ENCODE peak calls at places on chromosomes 1 and 21, in seven cellular contexts. One of them, this sample, is unnamed.

GRCh38 chr1:117664314-117664713 is 58.5 kb downstream of the TENT5C start:
- DNase-seq in OCI-LY7: peak; percentile 93
- DNase-seq in uterus: no peak
- DNase-seq in lower lobe of right lung: no peak
- DNase-seq in MM.1S: peak; percentile 82
- DNase-seq in heart right ventricle: no peak
- DNase-seq in AG10803: no peak
- DNase-seq in this sample: no peak

GRCh38 chr1:241447056-241447649 is 72.4 kb downstream of the FH start:
- DNase-seq in uterus: no peak
- DNase-seq in heart right ventricle: no peak
- DNase-seq in lower lobe of right lung: no peak
- DNase-seq in AG10803: no peak
- DNase-seq in OCI-LY7: no peak
- DNase-seq in MM.1S: no peak
- DNase-seq in this sample: no peak

GRCh38 chr1:38865112-38865715 is 5.6 kb upstream of the RRAGC start:
- DNase-seq in lower lobe of right lung: no peak
- DNase-seq in heart right ventricle: no peak
- DNase-seq in MM.1S: no peak
- DNase-seq in OCI-LY7: no peak
- DNase-seq in uterus: no peak
- DNase-seq in AG10803: no peak
- DNase-seq in this sample: peak; percentile 13

GRCh38 chr1:226403522-226404034 is 4.3 kb downstream of the PARP1 start:
- DNase-seq in MM.1S: no peak
- DNase-seq in lower lobe of right lung: no peak
- DNase-seq in OCI-LY7: peak; percentile 59
- DNase-seq in AG10803: peak; percentile 15
- DNase-seq in heart right ventricle: no peak
- DNase-seq in uterus: no peak
- DNase-seq in this sample: peak; percentile 40

GRCh38 chr1:50474859-50475809 is 51.9 kb upstream of the DMRTA2 start:
- DNase-seq in uterus: no peak
- DNase-seq in AG10803: no peak
- DNase-seq in heart right ventricle: no peak
- DNase-seq in OCI-LY7: no peak
- DNase-seq in lower lobe of right lung: no peak
- DNase-seq in MM.1S: no peak
- DNase-seq in this sample: peak; percentile 28

GRCh38 chr1:19036049-19036546 is 79.6 kb upstream of the IFFO2 start:
- DNase-seq in heart right ventricle: no peak
- DNase-seq in AG10803: no peak
- DNase-seq in lower lobe of right lung: no peak
- DNase-seq in OCI-LY7: no peak
- DNase-seq in uterus: no peak
- DNase-seq in MM.1S: no peak
- DNase-seq in this sample: no peak

GRCh38 chr21:34198232-34199120 is 125.1 kb downstream of the MRPS6 start:
- DNase-seq in MM.1S: no peak
- DNase-seq in AG10803: no peak
- DNase-seq in heart right ventricle: no peak
- DNase-seq in lower lobe of right lung: no peak
- DNase-seq in uterus: no peak
- DNase-seq in OCI-LY7: peak; percentile 22
- DNase-seq in this sample: no peak

GRCh38 chr21:29192999-29193563 is 62.6 kb downstream of the MAP3K7CL start:
- DNase-seq in AG10803: peak; percentile 52
- DNase-seq in heart right ventricle: peak; percentile 15
- DNase-seq in MM.1S: no peak
- DNase-seq in lower lobe of right lung: no peak
- DNase-seq in uterus: no peak
- DNase-seq in OCI-LY7: no peak
- DNase-seq in this sample: no peak

GRCh38 chr1:172946814-172947507 is 103.8 kb downstream of the TNFSF18 start:
- DNase-seq in heart right ventricle: no peak
- DNase-seq in MM.1S: no peak
- DNase-seq in OCI-LY7: no peak
- DNase-seq in lower lobe of right lung: no peak
- DNase-seq in uterus: no peak
- DNase-seq in AG10803: peak; percentile 60
- DNase-seq in this sample: no peak

GRCh38 chr1:98003442-98003841 is 82.6 kb upstream of the DPYD start:
- DNase-seq in AG10803: no peak
- DNase-seq in OCI-LY7: no peak
- DNase-seq in heart right ventricle: no peak
- DNase-seq in uterus: no peak
- DNase-seq in MM.1S: no peak
- DNase-seq in lower lobe of right lung: no peak
- DNase-seq in this sample: no peak

GRCh38 chr1:246280551-246280950 is 226.5 kb downstream of the SMYD3 start:
- DNase-seq in OCI-LY7: no peak
- DNase-seq in heart right ventricle: no peak
- DNase-seq in MM.1S: no peak
- DNase-seq in AG10803: peak; percentile 37
- DNase-seq in lower lobe of right lung: no peak
- DNase-seq in uterus: no peak
- DNase-seq in this sample: peak; percentile 68

GRCh38 chr1:109619655-109620395 is at the start of gene AMPD2:
- DNase-seq in OCI-LY7: peak; percentile 85
- DNase-seq in heart right ventricle: peak; percentile 77
- DNase-seq in uterus: peak; percentile 83
- DNase-seq in lower lobe of right lung: peak; percentile 90
- DNase-seq in AG10803: peak; percentile 90
- DNase-seq in MM.1S: peak; percentile 59
- DNase-seq in this sample: peak; percentile 88

GRCh38 chr21:44911384-44912157 is 9.1 kb downstream of the ITGB2 start:
- DNase-seq in lower lobe of right lung: peak; percentile 87
- DNase-seq in MM.1S: no peak
- DNase-seq in uterus: peak; percentile 46
- DNase-seq in AG10803: no peak
- DNase-seq in heart right ventricle: peak; percentile 72
- DNase-seq in OCI-LY7: peak; percentile 48
- DNase-seq in this sample: no peak

GRCh38 chr1:221706862-221707582 is 34.9 kb downstream of the DUSP10 start:
- DNase-seq in OCI-LY7: no peak
- DNase-seq in AG10803: no peak
- DNase-seq in MM.1S: no peak
- DNase-seq in heart right ventricle: no peak
- DNase-seq in uterus: no peak
- DNase-seq in lower lobe of right lung: no peak
- DNase-seq in this sample: no peak

GRCh38 chr1:12179111-12179519 is 12.3 kb downstream of the TNFRSF1B start:
- DNase-seq in lower lobe of right lung: no peak
- DNase-seq in MM.1S: no peak
- DNase-seq in AG10803: peak; percentile 76
- DNase-seq in OCI-LY7: no peak
- DNase-seq in uterus: no peak
- DNase-seq in heart right ventricle: no peak
- DNase-seq in this sample: peak; percentile 73

GRCh38 chr1:40844079-40844478 is 18.1 kb downstream of the CITED4 start:
- DNase-seq in heart right ventricle: no peak
- DNase-seq in MM.1S: peak; percentile 56
- DNase-seq in uterus: no peak
- DNase-seq in AG10803: no peak
- DNase-seq in OCI-LY7: peak; percentile 50
- DNase-seq in lower lobe of right lung: no peak
- DNase-seq in this sample: no peak

GRCh38 chr1:228088586-228089498 is 6.3 kb downstream of the ARF1 start:
- DNase-seq in heart right ventricle: no peak
- DNase-seq in lower lobe of right lung: peak; percentile 72
- DNase-seq in AG10803: peak; percentile 61
- DNase-seq in MM.1S: no peak
- DNase-seq in OCI-LY7: no peak
- DNase-seq in uterus: peak; percentile 12
- DNase-seq in this sample: peak; percentile 15
- H3K4me3 ChIP-seq in heart right ventricle: no peak overlapping the region
- H3K4me3 ChIP-seq in lower lobe of right lung: peak overlapping the region; percentile 1
- H3K4me3 ChIP-seq in AG10803: no peak overlapping the region
- H3K4me3 ChIP-seq in MM.1S: peak overlapping the region; percentile 0
- H3K4me3 ChIP-seq in OCI-LY7: peak overlapping the region; percentile 27
- H3K4me3 ChIP-seq in uterus: no peak overlapping the region
- H3K4me3 ChIP-seq in this sample: no peak overlapping the region

GRCh38 chr1:64654519-64655341 is 90.1 kb upstream of the RAVER2 start:
- DNase-seq in uterus: peak; percentile 48
- DNase-seq in OCI-LY7: no peak
- DNase-seq in heart right ventricle: no peak
- DNase-seq in AG10803: peak; percentile 50
- DNase-seq in MM.1S: no peak
- DNase-seq in lower lobe of right lung: no peak
- DNase-seq in this sample: no peak
- TF ChIP-seq CTCF in uterus: peak; percentile 53
- TF ChIP-seq CTCF in OCI-LY7: no peak
- TF ChIP-seq CTCF in heart right ventricle: peak; percentile 21
- TF ChIP-seq CTCF in AG10803: peak; percentile 40
- TF ChIP-seq CTCF in MM.1S: no peak
- TF ChIP-seq CTCF in lower lobe of right lung: no peak
- TF ChIP-seq CTCF in this sample: no peak

GRCh38 chr1:31549807-31550620 is 26.3 kb upstream of the TINAGL1 start:
- DNase-seq in MM.1S: no peak
- DNase-seq in heart right ventricle: no peak
- DNase-seq in OCI-LY7: no peak
- DNase-seq in AG10803: peak; percentile 12
- DNase-seq in lower lobe of right lung: no peak
- DNase-seq in uterus: no peak
- DNase-seq in this sample: no peak
- H3K4me3 ChIP-seq in MM.1S: peak overlapping the region; percentile 56
- H3K4me3 ChIP-seq in heart right ventricle: no peak overlapping the region
- H3K4me3 ChIP-seq in OCI-LY7: no peak overlapping the region
- H3K4me3 ChIP-seq in AG10803: peak overlapping the region; percentile 9
- H3K4me3 ChIP-seq in lower lobe of right lung: no peak overlapping the region
- H3K4me3 ChIP-seq in uterus: no peak overlapping the region
- H3K4me3 ChIP-seq in this sample: no peak overlapping the region

GRCh38 chr1:233038581-233038980 is 88.2 kb downstream of the NTPCR start:
- DNase-seq in OCI-LY7: no peak
- DNase-seq in heart right ventricle: no peak
- DNase-seq in MM.1S: no peak
- DNase-seq in lower lobe of right lung: no peak
- DNase-seq in uterus: no peak
- DNase-seq in AG10803: no peak
- DNase-seq in this sample: no peak
- TF ChIP-seq CTCF in OCI-LY7: no peak
- TF ChIP-seq CTCF in heart right ventricle: no peak
- TF ChIP-seq CTCF in MM.1S: no peak
- TF ChIP-seq CTCF in lower lobe of right lung: no peak
- TF ChIP-seq CTCF in uterus: no peak
- TF ChIP-seq CTCF in AG10803: no peak
- TF ChIP-seq CTCF in this sample: no peak

GRCh38 chr1:91729621-91730348 is 156.2 kb downstream of the TGFBR3 start:
- DNase-seq in AG10803: no peak
- DNase-seq in uterus: no peak
- DNase-seq in lower lobe of right lung: no peak
- DNase-seq in heart right ventricle: no peak
- DNase-seq in OCI-LY7: no peak
- DNase-seq in MM.1S: no peak
- DNase-seq in this sample: no peak

GRCh38 chr1:91724231-91724630 is 161.7 kb downstream of the TGFBR3 start:
- DNase-seq in OCI-LY7: no peak
- DNase-seq in AG10803: no peak
- DNase-seq in MM.1S: no peak
- DNase-seq in uterus: no peak
- DNase-seq in lower lobe of right lung: no peak
- DNase-seq in heart right ventricle: no peak
- DNase-seq in this sample: no peak

GRCh38 chr1:91724644-91725043 is 161.3 kb downstream of the TGFBR3 start:
- DNase-seq in uterus: no peak
- DNase-seq in lower lobe of right lung: no peak
- DNase-seq in heart right ventricle: no peak
- DNase-seq in MM.1S: no peak
- DNase-seq in OCI-LY7: no peak
- DNase-seq in AG10803: no peak
- DNase-seq in this sample: no peak

GRCh38 chr1:91727763-91728162 is 158.2 kb downstream of the TGFBR3 start:
- DNase-seq in heart right ventricle: no peak
- DNase-seq in AG10803: peak; percentile 85
- DNase-seq in uterus: no peak
- DNase-seq in lower lobe of right lung: no peak
- DNase-seq in MM.1S: no peak
- DNase-seq in OCI-LY7: no peak
- DNase-seq in this sample: no peak

GRCh38 chr1:91725961-91726704 is 159.8 kb downstream of the TGFBR3 start:
- DNase-seq in OCI-LY7: no peak
- DNase-seq in MM.1S: no peak
- DNase-seq in lower lobe of right lung: no peak
- DNase-seq in AG10803: peak; percentile 96
- DNase-seq in heart right ventricle: no peak
- DNase-seq in uterus: peak; percentile 36
- DNase-seq in this sample: peak; percentile 92
- H3K4me3 ChIP-seq in OCI-LY7: no peak overlapping the region
- H3K4me3 ChIP-seq in MM.1S: no peak overlapping the region
- H3K4me3 ChIP-seq in lower lobe of right lung: no peak overlapping the region
- H3K4me3 ChIP-seq in AG10803: no peak overlapping the region
- H3K4me3 ChIP-seq in heart right ventricle: no peak overlapping the region
- H3K4me3 ChIP-seq in uterus: no peak overlapping the region
- H3K4me3 ChIP-seq in this sample: no peak overlapping the region

GRCh38 chr1:24526940-24527542 is 24.4 kb downstream of the RCAN3 start:
- DNase-seq in uterus: no peak
- DNase-seq in MM.1S: peak; percentile 37
- DNase-seq in lower lobe of right lung: no peak
- DNase-seq in AG10803: peak; percentile 11
- DNase-seq in OCI-LY7: peak; percentile 57
- DNase-seq in heart right ventricle: no peak
- DNase-seq in this sample: peak; percentile 54
- TF ChIP-seq CTCF in uterus: no peak
- TF ChIP-seq CTCF in MM.1S: peak; percentile 57
- TF ChIP-seq CTCF in lower lobe of right lung: peak; percentile 50
- TF ChIP-seq CTCF in AG10803: peak; percentile 58
- TF ChIP-seq CTCF in OCI-LY7: peak; percentile 93
- TF ChIP-seq CTCF in heart right ventricle: peak; percentile 48
- TF ChIP-seq CTCF in this sample: peak; percentile 75